ENCODE peak calls at places on chromosomes 5 and 9, in nine cellular contexts. One of them, this sample, is unnamed.
A peak's percentile ranks its signal among the peaks of the same experiment; 100 is the strongest.

GRCh38 chr9:6614489-6614888 is 31.0 kb downstream of the GLDC start:
- DNase-seq in AG04449: no peak
- DNase-seq in activated T-cell treated with anti-CD3 and anti-CD28 coated beads for 1 hour: no peak
- DNase-seq in RPMI7951: no peak
- DNase-seq in GM12865: no peak
- DNase-seq in HuH-7.5: no peak
- DNase-seq in C1 segment of cervical spinal cord: no peak
- DNase-seq in COR-L47: no peak
- DNase-seq in tibial artery: no peak
- DNase-seq in this sample: no peak

GRCh38 chr5:91074615-91075014 is 308.5 kb downstream of the ARRDC3 start:
- DNase-seq in AG04449: peak; percentile 76
- DNase-seq in activated T-cell treated with anti-CD3 and anti-CD28 coated beads for 1 hour: no peak
- DNase-seq in RPMI7951: no peak
- DNase-seq in GM12865: no peak
- DNase-seq in HuH-7.5: no peak
- DNase-seq in C1 segment of cervical spinal cord: no peak
- DNase-seq in COR-L47: no peak
- DNase-seq in tibial artery: no peak
- DNase-seq in this sample: no peak

GRCh38 chr5:124741711-124742496 is 4.5 kb downstream of the ZNF608 start:
- DNase-seq in AG04449: no peak
- DNase-seq in activated T-cell treated with anti-CD3 and anti-CD28 coated beads for 1 hour: no peak
- DNase-seq in RPMI7951: peak; percentile 96
- DNase-seq in GM12865: no peak
- DNase-seq in HuH-7.5: no peak
- DNase-seq in C1 segment of cervical spinal cord: peak; percentile 66
- DNase-seq in COR-L47: no peak
- DNase-seq in tibial artery: no peak
- DNase-seq in this sample: no peak

GRCh38 chr5:174358276-174358675 is 312.8 kb downstream of the NSG2 start:
- DNase-seq in AG04449: no peak
- DNase-seq in activated T-cell treated with anti-CD3 and anti-CD28 coated beads for 1 hour: no peak
- DNase-seq in RPMI7951: no peak
- DNase-seq in GM12865: no peak
- DNase-seq in HuH-7.5: no peak
- DNase-seq in C1 segment of cervical spinal cord: no peak
- DNase-seq in COR-L47: no peak
- DNase-seq in tibial artery: no peak
- DNase-seq in this sample: no peak

GRCh38 chr5:178434016-178434761 is 156.0 kb downstream of the COL23A1 start:
- DNase-seq in AG04449: no peak
- DNase-seq in activated T-cell treated with anti-CD3 and anti-CD28 coated beads for 1 hour: no peak
- DNase-seq in RPMI7951: no peak
- DNase-seq in GM12865: no peak
- DNase-seq in HuH-7.5: no peak
- DNase-seq in C1 segment of cervical spinal cord: no peak
- DNase-seq in COR-L47: no peak
- DNase-seq in tibial artery: no peak
- DNase-seq in this sample: no peak

GRCh38 chr9:109022909-109023308 is 9.6 kb upstream of the CTNNAL1 start:
- DNase-seq in AG04449: no peak
- DNase-seq in activated T-cell treated with anti-CD3 and anti-CD28 coated beads for 1 hour: no peak
- DNase-seq in RPMI7951: no peak
- DNase-seq in GM12865: no peak
- DNase-seq in HuH-7.5: no peak
- DNase-seq in C1 segment of cervical spinal cord: no peak
- DNase-seq in COR-L47: no peak
- DNase-seq in tibial artery: no peak
- DNase-seq in this sample: no peak

GRCh38 chr5:170366276-170366675 is 22.9 kb downstream of the KCNMB1 start:
- DNase-seq in AG04449: no peak
- DNase-seq in activated T-cell treated with anti-CD3 and anti-CD28 coated beads for 1 hour: no peak
- DNase-seq in RPMI7951: no peak
- DNase-seq in GM12865: no peak
- DNase-seq in HuH-7.5: no peak
- DNase-seq in C1 segment of cervical spinal cord: peak; percentile 29
- DNase-seq in COR-L47: no peak
- DNase-seq in tibial artery: no peak
- DNase-seq in this sample: no peak

GRCh38 chr5:137619191-137619870 is 116.6 kb downstream of the KLHL3 start:
- DNase-seq in AG04449: peak; percentile 88
- DNase-seq in activated T-cell treated with anti-CD3 and anti-CD28 coated beads for 1 hour: no peak
- DNase-seq in RPMI7951: peak; percentile 81
- DNase-seq in GM12865: no peak
- DNase-seq in HuH-7.5: no peak
- DNase-seq in C1 segment of cervical spinal cord: peak; percentile 97
- DNase-seq in COR-L47: peak; percentile 88
- DNase-seq in tibial artery: peak; percentile 85
- DNase-seq in this sample: no peak

GRCh38 chr9:117720555-117720954 is 16.4 kb downstream of the TLR4 start:
- DNase-seq in AG04449: no peak
- DNase-seq in activated T-cell treated with anti-CD3 and anti-CD28 coated beads for 1 hour: no peak
- DNase-seq in RPMI7951: peak; percentile 36
- DNase-seq in GM12865: no peak
- DNase-seq in HuH-7.5: no peak
- DNase-seq in C1 segment of cervical spinal cord: no peak
- DNase-seq in COR-L47: no peak
- DNase-seq in tibial artery: peak; percentile 68
- DNase-seq in this sample: peak; percentile 86

This sample was measured in suprapubic skin.